ENCODE peak calls at places on chromosome 16, in six cellular contexts. L is colonic mucosa, M is iPS DF 6.9, U is mesendoderm, P is GM23248, B is pancreas. Y is an unnamed sample.
A peak's percentile ranks its signal among the peaks of the same experiment; 100 is the strongest.

GRCh38 chr16:83187404-83187803 is 560.6 kb downstream of the CDH13 start:
- DNase-seq in L (no peak), M (no peak), U (no peak), P (peak; percentile 84), B (no peak), Y (no peak)

GRCh38 chr16:48452991-48453760 is 68.0 kb upstream of the SIAH1 start:
- DNase-seq in L (no peak), M (no peak), U (no peak), P (no peak), B (no peak), Y (no peak)

GRCh38 chr16:50505714-50506542 is 42.3 kb upstream of the NKD1 start:
- DNase-seq in L (no peak), M (no peak), U (peak; percentile 87), P (no peak), B (no peak), Y (no peak)

GRCh38 chr16:55832788-55833583 is at the start of gene CES1:
- DNase-seq in L (peak; percentile 68), M (peak; percentile 22), U (peak; percentile 37), P (peak; percentile 18), B (peak; percentile 85), Y (peak; percentile 24)

GRCh38 chr16:21233521-21234150 is at the start of gene ANKS4B:
- DNase-seq in L (peak; percentile 88), M (no peak), U (no peak), P (no peak), B (no peak), Y (no peak)

GRCh38 chr16:49921791-49922456 is 66.0 kb upstream of the ZNF423 start:
- DNase-seq in L (peak; percentile 82), M (peak; percentile 64), U (peak; percentile 89), P (peak; percentile 54), B (peak; percentile 77), Y (peak; percentile 82)

GRCh38 chr16:20621406-20621805 is 45.2 kb upstream of the ACSM2B start:
- DNase-seq in L (no peak), M (no peak), U (no peak), P (no peak), B (no peak), Y (no peak)

GRCh38 chr16:86685071-86685470 is 106.7 kb downstream of the FOXL1 start:
- DNase-seq in L (no peak), M (no peak), U (no peak), P (no peak), B (no peak), Y (no peak)

GRCh38 chr16:31409433-31409832 is 16.3 kb downstream of the ITGAD start:
- DNase-seq in L (no peak), M (no peak), U (no peak), P (peak; percentile 60), B (no peak), Y (no peak)

GRCh38 chr16:57564571-57565270 is 22.3 kb downstream of the ADGRG5 start:
- DNase-seq in L (no peak), M (no peak), U (peak; percentile 9), P (peak; percentile 52), B (no peak), Y (no peak)

GRCh38 chr16:5193877-5194276 is 96.3 kb upstream of the EEF2KMT start:
- DNase-seq in L (no peak), M (no peak), U (no peak), P (no peak), B (no peak), Y (no peak)

GRCh38 chr16:88039591-88039990 is 88.4 kb downstream of the BANP start:
- DNase-seq in L (no peak), M (no peak), U (no peak), P (no peak), B (no peak), Y (no peak)

GRCh38 chr16:56664506-56664905 is 3.4 kb downstream of the MT1G start:
- DNase-seq in L (no peak), M (no peak), U (no peak), P (no peak), B (no peak), Y (no peak)

GRCh38 chr16:14600164-14600563 is 29.9 kb downstream of the PARN start:
- DNase-seq in L (no peak), M (no peak), U (peak; percentile 37), P (peak; percentile 54), B (no peak), Y (no peak)

GRCh38 chr16:66437391-66437945 is 10.4 kb downstream of the BEAN1 start:
- DNase-seq in L (no peak), M (no peak), U (no peak), P (no peak), B (no peak), Y (no peak)

GRCh38 chr16:51982715-51983680 is 563.9 kb downstream of the TOX3 start:
- DNase-seq in L (peak; percentile 54), M (peak; percentile 52), U (peak; percentile 69), P (peak; percentile 73), B (no peak), Y (peak; percentile 58)

GRCh38 chr16:66135376-66135775 is 231.1 kb upstream of the CDH5 start:
- DNase-seq in L (no peak), M (no peak), U (no peak), P (no peak), B (no peak), Y (peak; percentile 60)

GRCh38 chr16:79272141-79272577 is 328.4 kb downstream of the MAF start:
- DNase-seq in L (no peak), M (no peak), U (no peak), P (no peak), B (no peak), Y (no peak)

GRCh38 chr16:8713635-8714097 is 39.2 kb downstream of the ABAT start:
- DNase-seq in L (no peak), M (no peak), U (no peak), P (no peak), B (no peak), Y (no peak)

GRCh38 chr16:13977177-13977576 is 57.2 kb downstream of the ERCC4 start:
- DNase-seq in L (no peak), M (no peak), U (no peak), P (no peak), B (no peak), Y (no peak)

GRCh38 chr16:3022208-3022696 is 1.5 kb downstream of the HCFC1R1 start:
- DNase-seq in L (peak; percentile 88), M (no peak), U (peak; percentile 98), P (peak; percentile 98), B (peak; percentile 92), Y (peak; percentile 93)

GRCh38 chr16:4501071-4501478 is 24.9 kb downstream of the HMOX2 start:
- DNase-seq in L (no peak), M (no peak), U (no peak), P (peak; percentile 62), B (no peak), Y (no peak)

GRCh38 chr16:58515871-58516767 is 802 bp downstream of the SETD6 start:
- DNase-seq in L (peak; percentile 66), M (no peak), U (peak; percentile 66), P (peak; percentile 33), B (peak; percentile 92), Y (no peak)

GRCh38 chr16:86821933-86822332 is 243.6 kb downstream of the FOXL1 start:
- DNase-seq in L (no peak), M (no peak), U (peak; percentile 20), P (no peak), B (no peak), Y (no peak)

GRCh38 chr16:53826658-53827057 is 122.7 kb downstream of the FTO start:
- DNase-seq in L (no peak), M (no peak), U (no peak), P (no peak), B (no peak), Y (no peak)

GRCh38 chr16:75479421-75479990 is 15.0 kb upstream of the TMEM170A start:
- DNase-seq in L (no peak), M (no peak), U (no peak), P (no peak), B (no peak), Y (no peak)

GRCh38 chr16:85082553-85083050 is 29.7 kb downstream of the CIBAR2 start:
- DNase-seq in L (no peak), M (no peak), U (no peak), P (no peak), B (no peak), Y (no peak)
- H3K4me3 ChIP-seq in L (no peak overlapping the region), M (no peak overlapping the region), U (no peak overlapping the region), P (no peak overlapping the region), B (no peak overlapping the region), Y (no peak overlapping the region)

GRCh38 chr16:627458-628239 is 3.1 kb upstream of the WFIKKN1 start:
- DNase-seq in L (peak; percentile 37), M (no peak), U (no peak), P (peak; percentile 58), B (peak; percentile 89), Y (no peak)
- H3K27ac ChIP-seq in L (no peak overlapping the region), M (no peak overlapping the region), U (no peak overlapping the region), P (peak overlapping the region; percentile 87), B (no peak overlapping the region), Y (no peak overlapping the region)

DNA sequence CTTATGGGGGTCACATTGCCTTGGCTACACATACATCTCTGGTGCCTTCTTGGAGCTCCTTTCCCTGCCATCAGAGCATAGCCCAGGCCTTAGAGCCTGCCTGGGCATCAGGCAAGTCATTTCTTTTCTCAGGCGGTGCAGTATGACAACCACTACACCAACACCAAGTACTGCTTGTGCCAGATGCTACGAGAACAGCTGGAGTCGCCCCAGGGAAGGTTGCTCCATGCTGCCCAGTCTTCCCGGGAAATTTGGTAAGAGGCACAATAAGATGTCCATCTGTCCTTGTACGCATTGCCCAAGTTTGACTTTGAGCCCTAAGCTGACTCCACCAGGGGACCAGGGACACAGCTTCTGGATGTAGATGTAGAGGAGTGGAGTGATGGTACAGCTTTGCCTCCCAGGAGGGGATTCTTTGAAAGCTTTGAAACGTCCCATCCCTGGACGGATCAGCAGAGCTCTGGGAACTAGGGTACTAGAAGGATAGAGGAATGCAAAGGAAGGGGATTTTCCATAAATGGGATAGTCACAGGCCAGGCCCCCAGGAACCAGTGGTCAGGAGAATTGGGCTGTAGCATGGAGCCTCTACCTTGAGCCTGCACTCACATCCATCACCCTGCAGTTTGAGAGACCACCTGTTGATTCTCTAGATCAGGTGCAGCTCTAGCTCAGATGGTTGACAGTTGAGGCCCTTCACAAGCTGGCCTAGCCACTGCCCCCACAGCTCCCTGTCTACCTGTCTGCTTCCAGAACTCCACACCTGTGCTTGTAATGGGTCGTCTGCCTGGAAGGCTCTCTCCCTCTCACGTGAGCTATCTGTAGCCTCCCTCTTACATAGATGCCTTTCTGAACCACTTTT is 11.0 kb upstream of the NFATC3 start:
- DNase-seq in L (no peak), M (no peak), U (no peak), P (no peak), B (no peak), Y (no peak)
- H3K4me1 ChIP-seq in L (peaks cover 3% of the 10 kb centered on the region), M (no peaks in the 10 kb centered on the region), U (no peaks in the 10 kb centered on the region), P (peaks cover 5% of the 10 kb centered on the region), B (no peaks in the 10 kb centered on the region), Y (peaks cover 34% of the 10 kb centered on the region)

GRCh38 chr16:1981398-1981836 is at the start of gene NOXO1:
- DNase-seq in L (peak; percentile 85), M (no peak), U (peak; percentile 19), P (no peak), B (no peak), Y (no peak)
- H3K4me3 ChIP-seq in L (peak within 1 kb of the TSS; percentile 39), M (peak within 1 kb of the TSS; percentile 25), U (no peak within 1 kb of the TSS), P (no peak within 1 kb of the TSS), B (peak within 1 kb of the TSS; percentile 41), Y (no peak within 1 kb of the TSS)

GRCh38 chr16:73071131-73071940 is 23.4 kb upstream of the ZFHX3 start:
- DNase-seq in L (peak; percentile 55), M (no peak), U (peak; percentile 84), P (peak; percentile 44), B (peak; percentile 87), Y (peak; percentile 79)
- H3K27ac ChIP-seq in L (peak overlapping the region; percentile 67), M (no peak overlapping the region), U (no peak overlapping the region), P (no peak overlapping the region), B (peak overlapping the region; percentile 38), Y (no peak overlapping the region)

Y was measured in testis.